ENCODE peak calls at places on chromosome 14, in four cellular contexts. B is WTC11, Q is dorsolateral prefrontal cortex, Y is endothelial cell. I is an unnamed sample.

GRCh38 chr14:64645220-64645891 is 58.9 kb upstream of the PLEKHG3 start:
- DNase-seq in Y (peak; percentile 22), B (peak; percentile 44), Q (no peak), I (no peak)

GRCh38 chr14:93683241-93683640 is 105.0 kb downstream of the PRIMA1 start:
- DNase-seq in Y (no peak), Q (no peak), B (peak; percentile 43), I (no peak)

GRCh38 chr14:25095784-25096390 is 45.9 kb upstream of the STXBP6 start:
- DNase-seq in Y (no peak), Q (no peak), B (no peak), I (no peak)

GRCh38 chr14:102777711-102778615 is 714 bp downstream of the TRAF3 start:
- DNase-seq in Q (peak; percentile 51), Y (peak; percentile 17), B (no peak), I (peak; percentile 53)

GRCh38 chr14:65131176-65131765 is 29.0 kb upstream of the MAX start:
- DNase-seq in B (no peak), Y (no peak), Q (no peak), I (no peak)

GRCh38 chr14:104135121-104135903 is 3.1 kb upstream of the KIF26A start:
- DNase-seq in Y (peak; percentile 70), B (peak; percentile 87), Q (peak; percentile 40), I (no peak)

GRCh38 chr14:24741871-24742270 is 107.9 kb upstream of the GZMB start:
- DNase-seq in Q (no peak), B (no peak), Y (no peak), I (no peak)

GRCh38 chr14:31128601-31129526 is 78.7 kb downstream of the HECTD1 start:
- DNase-seq in B (no peak), Y (no peak), Q (no peak), I (no peak)

GRCh38 chr14:71730471-71730870 is 201.8 kb upstream of the RGS6 start:
- DNase-seq in Y (no peak), B (no peak), Q (no peak), I (no peak)

GRCh38 chr14:66422019-66422946 is 63.9 kb upstream of the CCDC196 start:
- DNase-seq in Q (no peak), B (no peak), Y (no peak), I (no peak)

GRCh38 chr14:76595266-76595665 is 166.0 kb upstream of the VASH1 start:
- DNase-seq in Y (no peak), B (no peak), Q (no peak), I (no peak)

GRCh38 chr14:31449971-31450610 is 7.2 kb downstream of the DTD2 start:
- DNase-seq in Y (no peak), B (no peak), Q (no peak), I (no peak)

GRCh38 chr14:99757331-99758070 is 35.7 kb upstream of the EML1 start:
- DNase-seq in B (no peak), Q (no peak), Y (no peak), I (no peak)

GRCh38 chr14:104688755-104689619 is at the start of gene INF2:
- DNase-seq in Y (peak; percentile 58), B (peak; percentile 73), Q (no peak), I (peak; percentile 63)

GRCh38 chr14:95069547-95069946 is 87.8 kb downstream of the DICER1 start:
- DNase-seq in B (no peak), Y (no peak), Q (no peak), I (no peak)

GRCh38 chr14:64069634-64070359 is 217.0 kb downstream of the SYNE2 start:
- DNase-seq in B (no peak), Q (no peak), Y (no peak), I (no peak)

GRCh38 chr14:79417961-79418360 is 793.3 kb downstream of the DIO2 start:
- DNase-seq in Q (no peak), B (no peak), Y (no peak), I (no peak)

GRCh38 chr14:99273724-99274345 is 1.8 kb upstream of the BCL11B start:
- DNase-seq in Y (no peak), Q (no peak), B (peak; percentile 50), I (no peak)

GRCh38 chr14:99541677-99542470 is 60.7 kb downstream of the CCNK start:
- DNase-seq in Q (no peak), B (no peak), Y (no peak), I (no peak)

GRCh38 chr14:29906256-29906885 is 21.3 kb downstream of the PRKD1 start:
- DNase-seq in Q (no peak), Y (no peak), B (no peak), I (no peak)

GRCh38 chr14:61267336-61267735 is 13.8 kb downstream of the TMEM30B start:
- DNase-seq in B (no peak), Y (no peak), Q (no peak), I (no peak)

GRCh38 chr14:71319646-71320045 is 412.4 kb downstream of the PCNX1 start:
- DNase-seq in Q (no peak), Y (no peak), B (no peak), I (no peak)

GRCh38 chr14:29896354-29896768 is 31.3 kb downstream of the PRKD1 start:
- DNase-seq in B (no peak), Y (no peak), Q (no peak), I (no peak)

GRCh38 chr14:78005325-78005724 is 164.8 kb upstream of the NRXN3 start:
- DNase-seq in Y (no peak), B (no peak), Q (no peak), I (no peak)

GRCh38 chr14:69002069-69002468 is 23.0 kb upstream of the ACTN1 start:
- DNase-seq in Y (peak; percentile 8), Q (no peak), B (peak; percentile 27), I (no peak)

GRCh38 chr14:103259184-103259583 is 74.9 kb upstream of the EIF5 start:
- DNase-seq in B (no peak), Q (no peak), Y (no peak), I (no peak)

GRCh38 chr14:31993521-31993941 is 83.6 kb upstream of the ARHGAP5 start:
- DNase-seq in Y (no peak), Q (no peak), B (no peak), I (no peak)

GRCh38 chr14:31286456-31287293 is 79.1 kb upstream of the HECTD1 start:
- DNase-seq in Q (no peak), Y (no peak), B (peak; percentile 68), I (no peak)

GRCh38 chr14:32711103-32711680 is 227.5 kb upstream of the NPAS3 start:
- DNase-seq in B (no peak), Y (peak; percentile 42), Q (no peak), I (no peak)

GRCh38 chr14:104784218-104784568 is 11.4 kb downstream of the AKT1 start:
- DNase-seq in Q (no peak), Y (no peak), B (no peak), I (no peak)

GRCh38 chr14:100528962-100529560 is 58.2 kb downstream of the BEGAIN start:
- DNase-seq in Q (peak; percentile 25), B (peak; percentile 5), Y (no peak), I (no peak)

GRCh38 chr14:29757711-29758233 is 169.9 kb downstream of the PRKD1 start:
- DNase-seq in Y (no peak), B (no peak), Q (no peak), I (no peak)

GRCh38 chr14:92352158-92352985 is 29.4 kb downstream of the SLC24A4 start:
- DNase-seq in Y (peak; percentile 28), B (peak; percentile 67), Q (no peak), I (no peak)
- TF ChIP-seq CTCF in Y (peak; percentile 75), B (peak; percentile 70), Q (no peak), I (no peak)

DNA sequence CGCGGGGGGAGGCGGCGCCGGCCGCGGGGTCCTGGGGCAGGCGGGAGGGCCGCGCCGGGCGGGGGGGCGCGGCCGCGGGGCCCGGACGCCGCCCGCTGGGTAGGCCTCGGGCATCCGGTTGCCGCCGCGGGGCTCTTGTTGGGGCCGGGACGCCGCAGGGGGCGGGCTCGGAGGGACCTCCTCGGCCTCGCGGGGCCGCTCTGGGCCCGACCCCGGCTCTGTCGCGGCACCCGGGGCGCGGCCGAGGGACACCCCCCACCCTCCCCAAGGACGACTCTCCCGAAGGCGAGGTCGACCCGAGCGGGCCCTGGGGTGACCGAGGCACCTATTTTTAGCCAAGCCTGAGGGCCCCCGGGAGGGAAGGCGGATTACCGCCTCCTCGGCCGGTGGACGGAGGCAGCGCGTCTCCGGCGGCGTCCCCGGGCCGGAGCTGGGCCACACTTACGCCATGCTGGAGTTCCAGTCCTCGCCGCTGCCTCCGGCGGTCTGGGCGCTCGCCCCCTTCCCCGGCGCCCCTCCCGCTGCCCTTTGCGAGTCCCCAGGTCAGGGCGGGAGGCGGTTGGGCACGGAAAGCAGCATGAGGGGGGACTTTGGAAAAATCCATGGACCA is 499 bp downstream of the KTN1 start:
- DNase-seq in Q (peak; percentile 58), Y (peak; percentile 58), B (peak; percentile 57), I (peak; percentile 67)
- TF ChIP-seq CTCF in Q (no peak), Y (no peak), B (no peak), I (no peak)

DNA sequence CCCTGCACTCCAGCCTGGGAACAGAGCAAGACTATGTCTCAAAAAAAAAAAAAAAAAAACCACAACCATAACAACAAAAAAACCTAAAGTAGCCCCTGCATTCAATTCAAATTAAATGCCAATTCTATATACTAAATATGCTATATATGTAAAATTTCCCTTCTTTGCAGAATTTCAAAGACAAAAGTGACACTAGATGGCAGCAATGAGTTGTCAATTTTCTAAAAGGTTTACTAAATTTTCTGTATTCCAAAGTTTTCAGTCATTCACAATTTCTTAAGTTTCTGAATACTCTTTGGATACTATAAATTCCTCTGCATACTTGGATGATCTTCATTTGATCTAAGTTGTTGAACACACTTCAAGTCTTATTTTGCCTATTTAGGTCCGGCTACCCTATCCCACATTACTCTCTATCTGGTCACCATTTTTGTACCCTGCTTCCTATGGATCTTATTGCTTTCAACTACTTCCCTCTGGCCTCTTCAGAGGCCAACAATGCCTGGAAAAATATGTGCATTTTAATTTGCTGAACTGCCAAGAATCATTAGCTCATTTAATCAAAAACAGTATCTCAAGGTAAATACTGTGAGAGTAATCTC is 27.9 kb downstream of the HNRNPC start:
- DNase-seq in Q (no peak), B (no peak), Y (no peak), I (no peak)
- TF ChIP-seq CTCF in Q (peak; percentile 35), B (peak; percentile 26), Y (peak; percentile 62), I (no peak)

GRCh38 chr14:54572316-54572715 is 5.4 kb downstream of the SAMD4A start:
- DNase-seq in Y (peak; percentile 45), Q (no peak), B (peak; percentile 47), I (no peak)
- TF ChIP-seq CTCF in Y (peak; percentile 78), Q (no peak), B (peak; percentile 52), I (no peak)

GRCh38 chr14:90641111-90642010 is 174.9 kb downstream of the TTC7B start:
- DNase-seq in Q (no peak), Y (no peak), B (no peak), I (no peak)
- TF ChIP-seq CTCF in Q (no peak), Y (no peak), B (no peak), I (no peak)

DNA sequence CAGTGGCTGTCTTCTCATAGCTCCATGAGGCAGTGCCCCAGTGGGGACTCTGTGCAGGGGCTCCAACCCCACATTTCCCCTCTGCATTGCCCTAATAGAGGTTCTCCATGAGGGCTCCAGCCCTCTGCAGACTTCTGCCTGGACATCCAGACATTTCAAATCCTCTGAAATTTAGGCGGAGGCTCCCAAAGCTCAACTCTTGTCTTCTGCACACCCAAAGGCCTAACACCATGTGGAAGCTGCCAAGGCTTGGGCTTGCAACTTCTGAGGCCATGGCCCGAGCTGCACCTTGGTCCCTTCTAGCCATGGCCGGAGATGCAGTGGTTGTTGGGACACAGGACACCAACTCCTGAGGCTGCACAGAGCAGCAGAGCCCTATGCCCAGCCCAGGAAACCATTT is 20.5 kb upstream of the PPP2R5C start:
- DNase-seq in B (no peak), Y (no peak), Q (no peak), I (no peak)
- TF ChIP-seq CTCF in B (no peak), Y (no peak), Q (no peak), I (no peak)

GRCh38 chr14:74638066-74638465 is 26.0 kb upstream of the LTBP2 start:
- DNase-seq in Q (no peak), B (no peak), Y (no peak), I (no peak)
- TF ChIP-seq CTCF in Q (no peak), B (no peak), Y (no peak), I (no peak)

I was measured in activated B cell treated with CpG ODN at 0.5 μM for 24 hours.